ENCODE peak calls at places on chromosomes 4 and X, in eight cellular contexts. K, T, E, L, X, C, J and U are unnamed samples.

GRCh38 chr4:90660672-90661071 is 533.5 kb downstream of the CCSER1 start:
- DNase-seq in K (no peak), T (no peak), E (no peak), L (no peak), X (no peak), C (no peak), J (no peak), U (no peak)

GRCh38 chrX:145816607-145817298 is 876 bp upstream of the SLITRK2 start:
- DNase-seq in K (no peak), T (no peak), E (no peak), L (no peak), X (no peak), C (no peak), J (no peak), U (no peak)

GRCh38 chr4:2069161-2069971 is 10.2 kb downstream of the NAT8L start:
- DNase-seq in K (no peak), T (no peak), E (peak), L (no peak), X (no peak), C (peak), J (no peak), U (no peak)

GRCh38 chr4:99629962-99630554 is 27.6 kb downstream of the C4orf54 start:
- DNase-seq in K (no peak), T (no peak), E (no peak), L (no peak), X (no peak), C (no peak), J (no peak), U (no peak)

GRCh38 chr4:52840531-52841350 is 21.4 kb upstream of the RASL11B start:
- DNase-seq in K (no peak), T (no peak), E (no peak), L (no peak), X (no peak), C (no peak), J (no peak), U (peak)

GRCh38 chrX:31136144-31136572 is 64.3 kb upstream of the FTHL17 start:
- DNase-seq in K (no peak), T (no peak), E (no peak), L (no peak), X (no peak), C (no peak), J (no peak), U (no peak)

GRCh38 chrX:69158166-69159040 is 6.8 kb downstream of the PJA1 start:
- DNase-seq in K (peak), T (peak), E (peak), L (peak), X (no peak), C (no peak), J (peak), U (peak)

GRCh38 chr4:101475246-101475645 is 127.9 kb upstream of the PPP3CA start:
- DNase-seq in K (no peak), T (no peak), E (no peak), L (no peak), X (no peak), C (no peak), J (no peak), U (no peak)

GRCh38 chrX:105211051-105211575 is 9.4 kb downstream of the TEX13A start:
- DNase-seq in K (no peak), T (no peak), E (no peak), L (no peak), X (no peak), C (no peak), J (no peak), U (no peak)

GRCh38 chr4:122584517-122584916 is 36.3 kb downstream of the IL21 start:
- DNase-seq in K (peak), T (no peak), E (no peak), L (no peak), X (no peak), C (no peak), J (no peak), U (no peak)

GRCh38 chrX:19904778-19905367 is 17.5 kb upstream of the SH3KBP1 start:
- DNase-seq in K (peak), T (no peak), E (no peak), L (peak), X (no peak), C (no peak), J (peak), U (no peak)

GRCh38 chrX:19899234-19899788 is 11.9 kb upstream of the SH3KBP1 start:
- DNase-seq in K (no peak), T (no peak), E (no peak), L (no peak), X (no peak), C (no peak), J (no peak), U (no peak)

GRCh38 chrX:19897087-19897486 is 9.7 kb upstream of the SH3KBP1 start:
- DNase-seq in K (no peak), T (no peak), E (no peak), L (no peak), X (no peak), C (no peak), J (no peak), U (no peak)

GRCh38 chrX:19906293-19906692 is 18.9 kb upstream of the SH3KBP1 start:
- DNase-seq in K (no peak), T (no peak), E (no peak), L (no peak), X (no peak), C (no peak), J (no peak), U (no peak)

GRCh38 chrX:19902110-19902509 is 14.7 kb upstream of the SH3KBP1 start:
- DNase-seq in K (no peak), T (no peak), E (no peak), L (no peak), X (no peak), C (peak), J (no peak), U (no peak)
- H3K4me3 ChIP-seq in K (no peak), T (no peak), E (no peak), L (no peak), X (no peak), C (no peak), J (no peak), U (no peak)

GRCh38 chrX:22365460-22365859 is 92.7 kb downstream of the CBLL2 start:
- DNase-seq in K (peak), T (no peak), E (no peak), L (no peak), X (no peak), C (no peak), J (no peak), U (no peak)

GRCh38 chrX:22366166-22366702 is 93.5 kb downstream of the CBLL2 start:
- DNase-seq in K (no peak), T (no peak), E (no peak), L (no peak), X (no peak), C (no peak), J (no peak), U (no peak)

DNA sequence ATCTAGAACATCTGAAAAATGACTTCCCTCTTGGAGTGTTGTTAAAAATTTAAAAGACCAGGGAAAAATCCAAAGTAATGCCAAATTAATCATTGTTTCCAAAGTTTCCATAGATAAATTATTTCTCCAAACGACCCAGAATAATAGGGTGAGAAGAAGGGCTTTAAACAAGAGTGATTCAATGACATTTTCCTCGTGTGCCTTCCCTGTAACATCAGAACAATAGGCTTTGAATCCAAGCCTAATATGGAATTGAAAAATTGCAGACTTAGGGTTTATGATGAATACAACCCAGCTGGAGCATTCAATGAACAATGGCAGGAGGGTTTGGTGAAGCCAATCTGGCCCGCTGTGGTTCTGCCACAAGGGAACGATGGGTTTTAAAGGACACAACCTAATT is 94.2 kb downstream of the CBLL2 start:
- DNase-seq in K (no peak), T (no peak), E (no peak), L (no peak), X (no peak), C (no peak), J (no peak), U (no peak)
- H3K27ac ChIP-seq in K (no peak), T (no peak), E (no peak), L (no peak), X (no peak), C (no peak), J (no peak), U (no peak)

GRCh38 chr4:118279920-118280432 is 72.8 kb downstream of the PRSS12 start:
- DNase-seq in K (no peak), T (no peak), E (no peak), L (no peak), X (no peak), C (no peak), J (no peak), U (no peak)
- H3K4me3 ChIP-seq in K (peak), T (no peak), E (peak), L (peak), X (peak), C (peak), J (peak), U (peak)

DNA sequence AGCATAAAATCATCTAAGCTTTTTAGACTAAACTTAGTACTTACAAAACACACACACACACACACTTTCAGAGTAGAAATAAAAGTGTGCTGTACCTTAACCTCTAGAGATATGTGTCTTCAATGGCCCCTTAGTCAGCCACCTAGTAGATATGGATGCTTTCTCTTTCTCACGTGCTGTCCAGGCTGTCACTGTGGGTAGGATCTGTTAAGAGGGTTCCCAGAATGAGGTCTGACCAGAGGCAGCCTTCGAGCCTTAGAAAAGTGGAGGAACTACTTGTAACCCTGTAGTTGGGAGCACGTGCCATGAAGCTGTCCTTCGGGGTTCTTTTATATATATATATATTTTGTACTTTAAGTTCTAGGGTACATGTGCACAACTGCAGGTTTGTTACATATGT is 118.0 kb downstream of the COL4A5 start:
- DNase-seq in K (no peak), T (no peak), E (no peak), L (no peak), X (no peak), C (no peak), J (no peak), U (no peak)
- H3K27ac ChIP-seq in K (no peak), T (no peak), E (no peak), L (no peak), X (no peak), C (no peak), J (no peak), U (no peak)

GRCh38 chr4:89293299-89293698 is 14.3 kb downstream of the GPRIN3 start:
- DNase-seq in K (no peak), T (no peak), E (no peak), L (no peak), X (no peak), C (no peak), J (no peak), U (no peak)

GRCh38 chr4:89295415-89295927 is 12.1 kb downstream of the GPRIN3 start:
- DNase-seq in K (no peak), T (no peak), E (no peak), L (no peak), X (no peak), C (no peak), J (no peak), U (no peak)

GRCh38 chr4:89296871-89297270 is 10.7 kb downstream of the GPRIN3 start:
- DNase-seq in K (no peak), T (no peak), E (no peak), L (no peak), X (no peak), C (no peak), J (no peak), U (no peak)

GRCh38 chr4:89296399-89296798 is 11.2 kb downstream of the GPRIN3 start:
- DNase-seq in K (no peak), T (no peak), E (no peak), L (peak), X (no peak), C (no peak), J (no peak), U (no peak)

DNA sequence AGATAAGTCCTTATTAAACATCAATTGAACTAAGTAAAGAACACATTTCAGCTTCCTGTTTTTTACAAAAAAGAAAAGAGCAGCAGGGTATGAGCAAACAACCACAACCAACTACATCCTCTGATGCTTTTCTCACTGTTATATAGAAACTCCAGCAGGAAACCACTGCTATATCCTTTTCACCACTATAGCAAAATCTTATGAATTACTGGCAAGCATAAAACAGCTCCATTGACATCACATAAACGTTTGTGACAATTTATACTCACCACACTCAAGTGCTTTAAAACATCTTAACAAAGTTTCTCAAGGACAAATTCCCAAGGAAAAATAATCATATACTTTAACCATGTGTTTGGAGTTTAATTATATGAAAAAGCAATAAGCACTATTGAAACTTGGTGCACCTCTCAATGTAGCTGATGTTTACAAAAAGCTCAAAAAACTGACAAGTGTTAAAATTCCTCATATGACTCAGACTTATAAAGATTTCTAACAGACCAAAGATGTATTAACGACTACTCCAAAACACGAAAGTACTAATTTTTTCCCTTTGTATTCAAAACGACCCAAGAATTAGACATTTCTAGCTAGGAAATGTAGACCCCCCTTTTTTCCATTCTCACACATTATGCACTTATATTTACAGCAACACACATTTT is 12.9 kb downstream of the GPRIN3 start:
- DNase-seq in K (peak), T (no peak), E (no peak), L (no peak), X (no peak), C (no peak), J (no peak), U (no peak)
- H3K4me3 ChIP-seq in K (no peak), T (no peak), E (no peak), L (no peak), X (no peak), C (no peak), J (no peak), U (no peak)